ENCODE peak calls at places on chromosomes 2 and 18, in four cellular contexts. One of them, this sample, is unnamed.

GRCh38 chr2:47189635-47190034 is 34.5 kb upstream of the STPG4 start:
- DNase-seq in CD4-positive, alpha-beta T cell: no peak
- DNase-seq in hepatocyte: no peak
- DNase-seq in brain microvascular endothelial cell: peak; percentile 91
- DNase-seq in this sample: no peak

GRCh38 chr2:66577331-66578041 is 142.6 kb downstream of the MEIS1 start:
- DNase-seq in brain microvascular endothelial cell: no peak
- DNase-seq in hepatocyte: peak; percentile 15
- DNase-seq in CD4-positive, alpha-beta T cell: no peak
- DNase-seq in this sample: no peak

GRCh38 chr2:239463541-239464165 is 62.8 kb upstream of the HDAC4 start:
- DNase-seq in CD4-positive, alpha-beta T cell: no peak
- DNase-seq in brain microvascular endothelial cell: no peak
- DNase-seq in hepatocyte: no peak
- DNase-seq in this sample: no peak

GRCh38 chr2:113910967-113911678 is 21.2 kb downstream of the ACTR3 start:
- DNase-seq in brain microvascular endothelial cell: no peak
- DNase-seq in CD4-positive, alpha-beta T cell: no peak
- DNase-seq in hepatocyte: no peak
- DNase-seq in this sample: no peak

GRCh38 chr2:37070931-37071330 is 13.2 kb downstream of the HEATR5B start:
- DNase-seq in hepatocyte: no peak
- DNase-seq in CD4-positive, alpha-beta T cell: no peak
- DNase-seq in brain microvascular endothelial cell: no peak
- DNase-seq in this sample: no peak

GRCh38 chr2:1556776-1557466 is 143.7 kb downstream of the TPO start:
- DNase-seq in CD4-positive, alpha-beta T cell: no peak
- DNase-seq in hepatocyte: peak; percentile 82
- DNase-seq in brain microvascular endothelial cell: peak; percentile 93
- DNase-seq in this sample: peak; percentile 66

GRCh38 chr18:54777118-54777791 is 51.0 kb upstream of the RAB27B start:
- DNase-seq in CD4-positive, alpha-beta T cell: no peak
- DNase-seq in brain microvascular endothelial cell: no peak
- DNase-seq in hepatocyte: no peak
- DNase-seq in this sample: no peak

GRCh38 chr2:152466041-152466440 is 131.1 kb downstream of the FMNL2 start:
- DNase-seq in CD4-positive, alpha-beta T cell: no peak
- DNase-seq in hepatocyte: peak; percentile 66
- DNase-seq in brain microvascular endothelial cell: no peak
- DNase-seq in this sample: peak; percentile 44

GRCh38 chr2:197934926-197935274 is 130.5 kb downstream of the PLCL1 start:
- DNase-seq in hepatocyte: no peak
- DNase-seq in brain microvascular endothelial cell: no peak
- DNase-seq in CD4-positive, alpha-beta T cell: no peak
- DNase-seq in this sample: no peak

GRCh38 chr18:48547456-48548403 is 8.9 kb downstream of the CTIF start:
- DNase-seq in CD4-positive, alpha-beta T cell: no peak
- DNase-seq in brain microvascular endothelial cell: peak; percentile 86
- DNase-seq in hepatocyte: peak; percentile 63
- DNase-seq in this sample: peak; percentile 67

GRCh38 chr2:37713258-37713700 is 41.8 kb upstream of the CDC42EP3 start:
- DNase-seq in CD4-positive, alpha-beta T cell: no peak
- DNase-seq in brain microvascular endothelial cell: peak; percentile 92
- DNase-seq in hepatocyte: no peak
- DNase-seq in this sample: peak; percentile 24

GRCh38 chr2:31258351-31258750 is 24.4 kb downstream of the EHD3 start:
- DNase-seq in hepatocyte: no peak
- DNase-seq in brain microvascular endothelial cell: no peak
- DNase-seq in CD4-positive, alpha-beta T cell: no peak
- DNase-seq in this sample: no peak

GRCh38 chr18:50424877-50425690 is 50.2 kb downstream of the SKA1 start:
- DNase-seq in brain microvascular endothelial cell: peak; percentile 60
- DNase-seq in CD4-positive, alpha-beta T cell: no peak
- DNase-seq in hepatocyte: peak; percentile 77
- DNase-seq in this sample: no peak

GRCh38 chr2:154338359-154338967 is 360.0 kb upstream of the KCNJ3 start:
- DNase-seq in CD4-positive, alpha-beta T cell: no peak
- DNase-seq in brain microvascular endothelial cell: no peak
- DNase-seq in hepatocyte: no peak
- DNase-seq in this sample: no peak

GRCh38 chr18:50853863-50854271 is 25.1 kb upstream of the ME2 start:
- DNase-seq in hepatocyte: peak; percentile 63
- DNase-seq in CD4-positive, alpha-beta T cell: no peak
- DNase-seq in brain microvascular endothelial cell: peak; percentile 79
- DNase-seq in this sample: peak; percentile 38

GRCh38 chr18:68402784-68403183 is 312.1 kb downstream of the TMX3 start:
- DNase-seq in CD4-positive, alpha-beta T cell: no peak
- DNase-seq in brain microvascular endothelial cell: no peak
- DNase-seq in hepatocyte: no peak
- DNase-seq in this sample: no peak

GRCh38 chr2:240928476-240929363 is 22.6 kb downstream of the CROCC2 start:
- DNase-seq in hepatocyte: no peak
- DNase-seq in CD4-positive, alpha-beta T cell: no peak
- DNase-seq in brain microvascular endothelial cell: no peak
- DNase-seq in this sample: no peak

GRCh38 chr18:79272916-79273315 is 122.8 kb upstream of the NFATC1 start:
- DNase-seq in CD4-positive, alpha-beta T cell: no peak
- DNase-seq in hepatocyte: no peak
- DNase-seq in brain microvascular endothelial cell: no peak
- DNase-seq in this sample: no peak

GRCh38 chr2:83081835-83082522 is 1377.1 kb downstream of the SUCLG1 start:
- DNase-seq in brain microvascular endothelial cell: peak; percentile 92
- DNase-seq in hepatocyte: peak; percentile 64
- DNase-seq in CD4-positive, alpha-beta T cell: no peak
- DNase-seq in this sample: peak; percentile 15

GRCh38 chr2:13611939-13612338 is 895.2 kb downstream of the TRIB2 start:
- DNase-seq in brain microvascular endothelial cell: no peak
- DNase-seq in CD4-positive, alpha-beta T cell: no peak
- DNase-seq in hepatocyte: no peak
- DNase-seq in this sample: no peak

GRCh38 chr2:16666453-16666801 is 793 bp upstream of the CYRIA start:
- DNase-seq in hepatocyte: peak; percentile 16
- DNase-seq in CD4-positive, alpha-beta T cell: no peak
- DNase-seq in brain microvascular endothelial cell: peak; percentile 55
- DNase-seq in this sample: no peak

GRCh38 chr2:240811346-240812300 is 8.4 kb downstream of the KIF1A start:
- DNase-seq in hepatocyte: no peak
- DNase-seq in CD4-positive, alpha-beta T cell: no peak
- DNase-seq in brain microvascular endothelial cell: no peak
- DNase-seq in this sample: no peak

GRCh38 chr2:23322813-23323212 is 62.2 kb upstream of the KLHL29 start:
- DNase-seq in brain microvascular endothelial cell: no peak
- DNase-seq in CD4-positive, alpha-beta T cell: no peak
- DNase-seq in hepatocyte: no peak
- DNase-seq in this sample: no peak

GRCh38 chr2:16662440-16662839 is 3.2 kb downstream of the CYRIA start:
- DNase-seq in CD4-positive, alpha-beta T cell: no peak
- DNase-seq in brain microvascular endothelial cell: peak; percentile 89
- DNase-seq in hepatocyte: no peak
- DNase-seq in this sample: no peak

GRCh38 chr18:44917184-44917864 is 236.6 kb downstream of the SETBP1 start:
- DNase-seq in brain microvascular endothelial cell: no peak
- DNase-seq in CD4-positive, alpha-beta T cell: no peak
- DNase-seq in hepatocyte: no peak
- DNase-seq in this sample: no peak

GRCh38 chr2:162559194-162559593 is 215.3 kb downstream of the GCA start:
- DNase-seq in CD4-positive, alpha-beta T cell: no peak
- DNase-seq in hepatocyte: no peak
- DNase-seq in brain microvascular endothelial cell: no peak
- DNase-seq in this sample: no peak

GRCh38 chr2:12424820-12425219 is 291.9 kb upstream of the TRIB2 start:
- DNase-seq in brain microvascular endothelial cell: no peak
- DNase-seq in CD4-positive, alpha-beta T cell: no peak
- DNase-seq in hepatocyte: no peak
- DNase-seq in this sample: no peak

GRCh38 chr2:128380061-128380889 is 61.6 kb upstream of the HS6ST1 start:
- DNase-seq in CD4-positive, alpha-beta T cell: no peak
- DNase-seq in hepatocyte: no peak
- DNase-seq in brain microvascular endothelial cell: no peak
- DNase-seq in this sample: no peak

GRCh38 chr2:101942846-101943245 is 48.9 kb upstream of the IL1R2 start:
- DNase-seq in CD4-positive, alpha-beta T cell: no peak
- DNase-seq in brain microvascular endothelial cell: no peak
- DNase-seq in hepatocyte: no peak
- DNase-seq in this sample: no peak

GRCh38 chr2:11998218-11998617 is 251.8 kb downstream of the LPIN1 start:
- DNase-seq in brain microvascular endothelial cell: peak; percentile 50
- DNase-seq in CD4-positive, alpha-beta T cell: no peak
- DNase-seq in hepatocyte: no peak
- DNase-seq in this sample: no peak

GRCh38 chr18:48022531-48023330 is 92.3 kb upstream of the SMAD2 start:
- DNase-seq in brain microvascular endothelial cell: peak; percentile 32
- DNase-seq in hepatocyte: peak; percentile 76
- DNase-seq in CD4-positive, alpha-beta T cell: no peak
- DNase-seq in this sample: peak; percentile 23

GRCh38 chr2:74250189-74250631 is 51.8 kb downstream of the MTHFD2 start:
- DNase-seq in hepatocyte: peak; percentile 73
- DNase-seq in brain microvascular endothelial cell: no peak
- DNase-seq in CD4-positive, alpha-beta T cell: peak; percentile 51
- DNase-seq in this sample: peak; percentile 60

GRCh38 chr2:3142961-3143571 is 234.6 kb downstream of the EIPR1 start:
- DNase-seq in brain microvascular endothelial cell: no peak
- DNase-seq in hepatocyte: no peak
- DNase-seq in CD4-positive, alpha-beta T cell: no peak
- DNase-seq in this sample: no peak

GRCh38 chr2:177466337-177467195 is 74.0 kb downstream of the AGPS start:
- DNase-seq in brain microvascular endothelial cell: no peak
- DNase-seq in CD4-positive, alpha-beta T cell: no peak
- DNase-seq in hepatocyte: no peak
- DNase-seq in this sample: no peak

GRCh38 chr2:69755862-69756467 is 14.0 kb downstream of the ANXA4 start:
- DNase-seq in hepatocyte: no peak
- DNase-seq in CD4-positive, alpha-beta T cell: no peak
- DNase-seq in brain microvascular endothelial cell: no peak
- DNase-seq in this sample: peak; percentile 83

GRCh38 chr18:38940863-38941531 is 1375.4 kb upstream of the CELF4 start:
- DNase-seq in brain microvascular endothelial cell: peak; percentile 90
- DNase-seq in hepatocyte: peak; percentile 69
- DNase-seq in CD4-positive, alpha-beta T cell: peak; percentile 11
- DNase-seq in this sample: peak; percentile 21

GRCh38 chr18:10006261-10006903 is 92.6 kb downstream of the VAPA start:
- DNase-seq in hepatocyte: peak; percentile 23
- DNase-seq in CD4-positive, alpha-beta T cell: no peak
- DNase-seq in brain microvascular endothelial cell: no peak
- DNase-seq in this sample: peak; percentile 26
- TF ChIP-seq CTCF in hepatocyte: peak; percentile 35
- TF ChIP-seq CTCF in CD4-positive, alpha-beta T cell: no peak
- TF ChIP-seq CTCF in brain microvascular endothelial cell: peak; percentile 40
- TF ChIP-seq CTCF in this sample: no peak

GRCh38 chr18:23871410-23871809 is 143.1 kb upstream of the TTC39C start:
- DNase-seq in hepatocyte: peak; percentile 40
- DNase-seq in brain microvascular endothelial cell: peak; percentile 37
- DNase-seq in CD4-positive, alpha-beta T cell: peak; percentile 72
- DNase-seq in this sample: peak; percentile 57
- H3K27ac ChIP-seq in hepatocyte: peak overlapping the region; percentile 62
- H3K27ac ChIP-seq in brain microvascular endothelial cell: no peak overlapping the region
- H3K27ac ChIP-seq in CD4-positive, alpha-beta T cell: no peak overlapping the region
- H3K27ac ChIP-seq in this sample: peak overlapping the region; percentile 88

DNA sequence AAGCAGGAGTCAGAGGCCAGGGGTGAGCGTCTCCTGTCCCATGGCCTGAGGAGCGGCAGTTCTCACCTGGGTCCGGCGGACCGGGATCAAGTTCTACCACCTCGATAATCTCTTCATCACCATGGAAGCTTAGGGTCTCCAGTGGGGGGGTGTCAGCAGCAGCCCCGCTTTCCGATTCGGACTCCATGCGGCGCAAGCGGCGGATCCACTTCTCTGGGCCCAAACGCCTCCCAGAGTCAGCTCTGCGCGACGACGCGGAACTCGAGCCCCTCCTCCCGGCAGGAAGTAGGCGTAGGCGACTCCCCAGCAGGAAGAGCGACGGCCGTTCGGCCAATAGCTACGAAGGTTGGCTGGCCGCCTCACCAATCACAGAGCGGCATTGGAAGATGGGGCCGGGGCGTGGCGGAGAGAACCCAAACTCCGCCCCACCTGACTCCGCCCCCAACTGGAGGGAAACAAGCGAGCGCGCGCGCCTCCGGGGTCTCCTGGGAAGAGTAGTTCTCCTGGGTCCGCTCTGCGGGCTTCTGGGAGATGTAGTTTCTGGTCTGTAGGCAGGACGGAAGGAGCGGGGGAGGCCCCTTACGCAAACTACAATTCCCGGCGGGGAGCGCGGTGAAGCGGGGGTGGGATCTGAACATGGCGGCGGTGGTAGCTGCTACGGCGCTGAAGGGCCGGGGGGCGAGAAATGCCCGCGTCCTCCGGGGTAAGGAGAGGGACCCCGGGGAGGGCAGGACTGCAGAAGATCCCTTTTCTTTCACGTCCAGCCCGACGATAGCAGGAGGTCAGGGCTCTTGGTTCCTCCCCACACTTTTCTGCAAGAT is at the start of the genes AAMP and PNKD:
- DNase-seq in CD4-positive, alpha-beta T cell: peak; percentile 100
- DNase-seq in brain microvascular endothelial cell: peak; percentile 99
- DNase-seq in hepatocyte: peak; percentile 100
- DNase-seq in this sample: peak; percentile 99
- TF ChIP-seq CTCF in CD4-positive, alpha-beta T cell: peak; percentile 22
- TF ChIP-seq CTCF in brain microvascular endothelial cell: no peak
- TF ChIP-seq CTCF in hepatocyte: peak; percentile 25
- TF ChIP-seq CTCF in this sample: no peak

GRCh38 chr2:191686658-191687057 is 8.7 kb downstream of the NABP1 start:
- DNase-seq in brain microvascular endothelial cell: no peak
- DNase-seq in CD4-positive, alpha-beta T cell: no peak
- DNase-seq in hepatocyte: no peak
- DNase-seq in this sample: no peak

GRCh38 chr2:191687867-191688266 is 9.9 kb downstream of the NABP1 start:
- DNase-seq in brain microvascular endothelial cell: no peak
- DNase-seq in hepatocyte: no peak
- DNase-seq in CD4-positive, alpha-beta T cell: no peak
- DNase-seq in this sample: no peak

GRCh38 chr2:191688934-191689695 is 11.2 kb downstream of the NABP1 start:
- DNase-seq in CD4-positive, alpha-beta T cell: no peak
- DNase-seq in brain microvascular endothelial cell: no peak
- DNase-seq in hepatocyte: peak; percentile 57
- DNase-seq in this sample: peak; percentile 87

GRCh38 chr2:191682148-191682547 is 4.2 kb downstream of the NABP1 start:
- DNase-seq in CD4-positive, alpha-beta T cell: no peak
- DNase-seq in hepatocyte: no peak
- DNase-seq in brain microvascular endothelial cell: no peak
- DNase-seq in this sample: no peak

GRCh38 chr2:191686079-191686478 is 8.1 kb downstream of the NABP1 start:
- DNase-seq in brain microvascular endothelial cell: no peak
- DNase-seq in CD4-positive, alpha-beta T cell: no peak
- DNase-seq in hepatocyte: no peak
- DNase-seq in this sample: no peak
- H3K27ac ChIP-seq in brain microvascular endothelial cell: peak overlapping the region; percentile 3
- H3K27ac ChIP-seq in CD4-positive, alpha-beta T cell: no peak overlapping the region
- H3K27ac ChIP-seq in hepatocyte: no peak overlapping the region
- H3K27ac ChIP-seq in this sample: no peak overlapping the region

DNA sequence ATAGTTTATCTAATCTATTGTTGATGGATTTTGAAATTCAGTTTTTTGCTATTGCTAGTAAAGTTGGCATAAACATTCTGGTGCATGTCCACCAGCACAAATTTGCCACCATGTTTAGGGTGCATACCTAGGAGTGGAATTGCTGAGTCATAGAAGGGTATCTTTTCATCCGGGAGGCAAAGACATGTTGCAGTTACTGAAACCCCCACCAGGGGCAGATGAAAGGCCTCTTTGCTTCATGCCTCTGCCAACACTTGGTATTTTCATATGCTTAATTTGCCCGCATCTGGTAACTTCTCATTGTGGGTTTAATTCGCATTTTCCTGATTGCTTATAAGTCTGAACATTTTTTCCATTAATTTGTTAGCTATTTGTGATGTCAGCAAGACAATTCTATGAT is 8.2 kb downstream of the DCC start:
- DNase-seq in brain microvascular endothelial cell: no peak
- DNase-seq in CD4-positive, alpha-beta T cell: no peak
- DNase-seq in hepatocyte: no peak
- DNase-seq in this sample: peak; percentile 17
- TF ChIP-seq CTCF in brain microvascular endothelial cell: peak; percentile 63
- TF ChIP-seq CTCF in CD4-positive, alpha-beta T cell: no peak
- TF ChIP-seq CTCF in hepatocyte: peak; percentile 12
- TF ChIP-seq CTCF in this sample: no peak

This sample was measured in RWPE1.